ENCODE peak calls at places on chromosomes 12 and 14, in five cellular contexts. C is Panc1, V is suprapubic skin, L is breast epithelium, G is GM23338. J is an unnamed sample. For H3K4me1, the result is how much of the 10 kb centered on the place peaks cover.

GRCh38 chr12:54371328-54372112 is 7.2 kb upstream of the GPR84 start:
- DNase-seq in C (no peak), V (no peak), L (no peak), G (no peak), J (no peak)

GRCh38 chr12:71005166-71005565 is 84.6 kb upstream of the PTPRR start:
- DNase-seq in C (no peak), V (no peak), L (no peak), G (no peak), J (no peak)

GRCh38 chr12:121525411-121525810 is 55.4 kb downstream of the KDM2B start:
- DNase-seq in C (no peak), V (no peak), L (no peak), G (no peak), J (no peak)

GRCh38 chr12:107610030-107610859 is 75.4 kb upstream of the PWP1 start:
- DNase-seq in C (no peak), V (no peak), L (no peak), G (peak), J (no peak)

GRCh38 chr12:2092354-2092753 is 39.6 kb downstream of the CACNA1C start:
- DNase-seq in C (no peak), V (no peak), L (no peak), G (no peak), J (no peak)

GRCh38 chr12:64145226-64145625 is 76.9 kb downstream of the KICS2 start:
- DNase-seq in C (no peak), V (no peak), L (no peak), G (peak), J (no peak)

GRCh38 chr14:21087294-21088091 is 11.0 kb downstream of the ZNF219 start:
- DNase-seq in C (no peak), V (no peak), L (no peak), G (peak), J (no peak)

GRCh38 chr14:94028450-94028826 is 2.3 kb downstream of the OTUB2 start:
- DNase-seq in C (peak), V (no peak), L (no peak), G (no peak), J (no peak)

GRCh38 chr14:88016768-88017167 is 11.8 kb downstream of the GPR65 start:
- DNase-seq in C (no peak), V (no peak), L (no peak), G (no peak), J (no peak)

GRCh38 chr14:31229638-31230229 is 22.1 kb upstream of the HECTD1 start:
- DNase-seq in C (peak), V (peak), L (no peak), G (peak), J (peak)

GRCh38 chr12:123492290-123492689 is 34.4 kb downstream of the SNRNP35 start:
- DNase-seq in C (no peak), V (no peak), L (no peak), G (no peak), J (no peak)

GRCh38 chr12:79895041-79895440 is 39.9 kb downstream of the PPP1R12A start:
- DNase-seq in C (no peak), V (no peak), L (no peak), G (no peak), J (no peak)

GRCh38 chr12:30519535-30519934 is 176.1 kb downstream of the IPO8 start:
- DNase-seq in C (no peak), V (no peak), L (no peak), G (no peak), J (peak)

GRCh38 chr14:72546359-72547035 is 347.4 kb downstream of the DPF3 start:
- DNase-seq in C (no peak), V (no peak), L (no peak), G (no peak), J (no peak)

GRCh38 chr12:131250028-131250950 is 296.6 kb downstream of the ADGRD1 start:
- DNase-seq in C (no peak), V (no peak), L (no peak), G (no peak), J (no peak)

GRCh38 chr14:84254205-84254788 is 1275.6 kb upstream of the FLRT2 start:
- DNase-seq in C (no peak), V (no peak), L (no peak), G (peak), J (no peak)

DNA sequence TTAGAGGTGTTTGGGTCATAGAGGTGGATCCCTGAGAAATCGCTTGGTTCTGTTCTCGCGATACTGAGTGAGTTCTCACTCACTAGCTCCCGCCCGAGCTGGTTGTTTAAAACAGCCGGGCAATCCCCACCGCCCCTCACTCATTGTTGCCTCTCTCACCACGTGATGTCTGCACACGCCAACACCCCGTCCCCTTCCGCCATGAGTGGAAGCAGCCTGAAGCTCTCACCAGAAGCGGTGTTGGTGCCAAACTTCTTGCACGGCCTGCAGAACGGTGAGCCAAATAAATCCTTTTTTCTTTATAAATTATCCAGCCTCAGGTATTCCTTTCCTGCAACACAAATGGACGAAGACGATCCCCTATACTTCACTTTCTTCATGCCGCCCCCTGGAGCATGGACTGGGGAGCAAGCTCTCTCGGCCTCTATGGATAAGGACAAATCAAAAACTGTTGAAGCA is 45.4 kb upstream of the CCND2 start:
- DNase-seq in C (no peak), V (no peak), L (no peak), G (peak), J (no peak)
- TF ChIP-seq CTCF in C (no peak), V (no peak), L (no peak), G (peak), J (no peak)

GRCh38 chr12:90075685-90076084 is 367.0 kb upstream of the ATP2B1 start:
- DNase-seq in C (no peak), V (no peak), L (no peak), G (no peak), J (no peak)
- TF ChIP-seq POLR2AphosphoS5 in C (no peak), V (no peak), L (no peak), G (no peak), J (no peak)

GRCh38 chr14:68106456-68106855 is 286.9 kb downstream of the RAD51B start:
- DNase-seq in C (no peak), V (no peak), L (no peak), G (no peak), J (no peak)

GRCh38 chr14:68103841-68104240 is 284.3 kb downstream of the RAD51B start:
- DNase-seq in C (no peak), V (no peak), L (no peak), G (no peak), J (no peak)

GRCh38 chr14:68106917-68107316 is 287.3 kb downstream of the RAD51B start:
- DNase-seq in C (no peak), V (no peak), L (no peak), G (no peak), J (no peak)

GRCh38 chr14:68109132-68109531 is 289.6 kb downstream of the RAD51B start:
- DNase-seq in C (no peak), V (no peak), L (no peak), G (no peak), J (no peak)

DNA sequence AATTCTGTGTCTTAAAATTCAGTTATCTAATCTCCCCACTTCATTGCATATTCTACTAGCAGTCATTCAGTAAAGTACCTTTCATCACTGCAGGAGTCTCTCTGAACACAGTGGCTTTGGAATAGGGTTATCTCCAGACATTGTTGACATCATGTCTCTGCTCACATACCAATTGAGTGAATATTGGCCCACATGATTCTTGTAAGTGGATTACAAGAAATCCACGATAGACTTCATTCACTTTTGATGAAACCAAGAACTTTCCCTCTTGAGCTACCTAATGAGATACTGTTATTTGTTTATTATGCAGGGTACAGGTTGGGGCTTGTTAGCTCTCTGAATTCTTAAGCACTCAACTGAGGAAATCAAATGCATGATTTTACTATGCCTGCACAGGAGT is 284.9 kb downstream of the RAD51B start:
- DNase-seq in C (no peak), V (no peak), L (no peak), G (no peak), J (no peak)
- H3K4me1 ChIP-seq in C (under half), V (under half), L (under half), G (under half), J (under half)

GRCh38 chr12:78585132-78585531 is 279.4 kb upstream of the SYT1 start:
- DNase-seq in C (no peak), V (no peak), L (no peak), G (no peak), J (no peak)

GRCh38 chr12:78580296-78580695 is 284.3 kb upstream of the SYT1 start:
- DNase-seq in C (no peak), V (no peak), L (no peak), G (no peak), J (no peak)

GRCh38 chr12:78586790-78587189 is 277.8 kb upstream of the SYT1 start:
- DNase-seq in C (no peak), V (no peak), L (no peak), G (no peak), J (no peak)

GRCh38 chr12:78584695-78585094 is 279.9 kb upstream of the SYT1 start:
- DNase-seq in C (no peak), V (no peak), L (no peak), G (peak), J (no peak)
- TF ChIP-seq CTCF in C (peak), V (no peak), L (no peak), G (peak), J (no peak)

GRCh38 chr14:39342768-39343167 is 89.5 kb downstream of the FBXO33 start:
- DNase-seq in C (no peak), V (no peak), L (no peak), G (no peak), J (no peak)

DNA sequence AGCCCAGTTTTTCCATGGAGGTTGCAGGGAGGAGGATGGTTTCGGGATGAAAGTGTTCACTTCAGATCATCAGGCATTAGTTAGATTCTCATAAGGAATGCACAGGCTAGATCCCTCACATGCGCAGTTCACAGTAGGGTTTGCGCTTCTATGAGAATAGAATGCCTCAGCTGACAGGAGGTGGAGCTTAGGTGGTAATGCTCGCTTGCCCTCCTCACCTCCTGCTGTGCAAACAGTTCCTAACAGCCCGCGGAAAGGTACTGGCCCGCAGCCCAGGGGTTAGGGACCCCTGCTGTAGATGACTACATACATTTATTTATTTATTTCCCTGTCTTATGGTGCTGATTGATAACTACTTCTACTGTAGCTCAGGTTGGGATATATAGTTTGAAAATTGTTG is 93.2 kb downstream of the FBXO33 start:
- DNase-seq in C (no peak), V (no peak), L (no peak), G (peak), J (peak)
- TF ChIP-seq POLR2AphosphoS5 in C (no peak), V (no peak), L (no peak), G (no peak), J (peak)

GRCh38 chr12:7646178-7646475 is 19.6 kb downstream of the APOBEC1 start:
- DNase-seq in C (no peak), V (no peak), L (no peak), G (peak), J (no peak)

GRCh38 chr12:7642876-7643309 is 22.8 kb downstream of the APOBEC1 start:
- DNase-seq in C (no peak), V (no peak), L (no peak), G (peak), J (no peak)

GRCh38 chr12:7647071-7647470 is 18.6 kb downstream of the APOBEC1 start:
- DNase-seq in C (no peak), V (no peak), L (no peak), G (no peak), J (no peak)

GRCh38 chr12:7642287-7642686 is 23.4 kb downstream of the APOBEC1 start:
- DNase-seq in C (no peak), V (no peak), L (no peak), G (no peak), J (no peak)

GRCh38 chr12:7645395-7646177 is 20.1 kb downstream of the APOBEC1 start:
- DNase-seq in C (no peak), V (no peak), L (no peak), G (peak), J (no peak)
- H3K4me1 ChIP-seq in C (under half), V (under half), L (under half), G (under half), J (under half)

DNA sequence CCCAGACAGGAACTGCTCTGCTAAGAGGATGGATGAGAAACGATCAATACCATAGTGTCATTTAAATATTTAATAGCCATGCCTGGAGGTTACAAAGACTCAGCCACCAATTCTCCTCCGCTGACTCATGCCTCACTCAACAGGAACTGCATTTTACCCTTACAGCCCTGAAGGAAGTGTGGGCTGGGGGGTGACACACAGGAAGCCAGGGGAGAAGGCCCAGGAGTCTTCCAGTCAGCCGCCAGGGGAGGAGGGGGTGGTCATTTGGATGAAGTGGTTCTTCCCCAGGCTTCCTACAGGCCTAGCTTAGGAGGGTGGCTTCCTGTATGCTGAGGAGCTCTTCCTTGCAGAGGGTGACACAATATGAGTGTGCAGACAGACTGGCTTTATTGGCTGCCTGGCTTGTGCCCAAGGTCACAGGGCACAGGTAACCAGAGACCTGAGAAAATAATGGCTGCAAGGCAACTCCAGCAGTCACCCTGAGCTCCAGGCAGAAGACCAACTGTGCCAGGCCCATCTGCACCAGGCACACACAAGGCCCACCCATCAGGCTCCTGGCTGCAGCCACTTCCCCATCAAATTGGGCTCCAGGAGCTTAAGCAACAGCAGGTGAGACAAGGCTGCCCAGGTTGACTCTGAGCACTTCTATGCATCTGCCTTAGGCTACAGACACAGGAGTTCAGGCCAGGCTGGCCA is 30.6 kb upstream of the RPLP0 start:
- DNase-seq in C (peak), V (no peak), L (no peak), G (peak), J (peak)
- TF ChIP-seq CTCF in C (no peak), V (no peak), L (no peak), G (no peak), J (no peak)

J was measured in stomach.